ENCODE peak calls at places on chromosomes 13 and 19, in eight cellular contexts. R is thoracic aorta, Y is progenitor cell of endocrine pancreas, J is AG10803, L is H1, P is IMR-90, S is AG09319, V is astrocyte of the spinal cord. B is an unnamed sample.

GRCh38 chr13:68713394-68713793 is 1394.2 kb upstream of the ATXN8OS start:
- DNase-seq in J (no peak), V (no peak), R (no peak), S (no peak), L (no peak), Y (no peak), P (no peak), B (no peak)

GRCh38 chr13:50529154-50529882 is 314.2 kb downstream of the DLEU7 start:
- DNase-seq in V (peak; percentile 94), P (peak; percentile 89), R (peak; percentile 37), Y (no peak), S (peak; percentile 48), L (no peak), J (peak; percentile 84), B (no peak)

GRCh38 chr13:22061371-22061805 is 390.5 kb downstream of the FGF9 start:
- DNase-seq in S (no peak), Y (no peak), L (no peak), V (no peak), P (no peak), J (no peak), R (no peak), B (no peak)

GRCh38 chr19:16024266-16025107 is 51.8 kb upstream of the TPM4 start:
- DNase-seq in L (no peak), J (no peak), P (no peak), R (no peak), S (no peak), V (no peak), Y (no peak), B (no peak)

GRCh38 chr19:16038196-16038695 is 38.0 kb upstream of the TPM4 start:
- DNase-seq in V (no peak), S (no peak), R (no peak), P (no peak), L (no peak), J (no peak), Y (no peak), B (no peak)

GRCh38 chr19:44954649-44955499 is at the start of gene CLPTM1:
- DNase-seq in V (peak; percentile 99), R (peak; percentile 87), L (peak; percentile 93), J (peak; percentile 97), P (peak; percentile 97), Y (peak; percentile 92), S (peak; percentile 89), B (peak; percentile 96)

GRCh38 chr13:98483636-98484288 is 93.1 kb downstream of the STK24 start:
- DNase-seq in Y (no peak), L (no peak), P (peak; percentile 50), J (peak; percentile 25), S (no peak), R (no peak), V (no peak), B (no peak)

GRCh38 chr19:27746691-27747380 is 1466.1 kb downstream of the UQCRFS1 start:
- DNase-seq in V (no peak), L (peak; percentile 69), S (no peak), R (no peak), J (peak; percentile 13), P (peak; percentile 1), Y (no peak), B (no peak)

GRCh38 chr19:35479278-35479677 is 11.0 kb downstream of the KRTDAP start:
- DNase-seq in L (no peak), J (no peak), R (no peak), Y (no peak), V (no peak), P (no peak), S (no peak), B (no peak)

GRCh38 chr13:98524391-98524790 is 52.5 kb downstream of the STK24 start:
- DNase-seq in R (no peak), J (no peak), P (no peak), V (peak; percentile 60), L (no peak), S (no peak), Y (no peak), B (no peak)

GRCh38 chr13:73522937-73523336 is 464.1 kb downstream of the KLF5 start:
- DNase-seq in Y (no peak), V (no peak), J (no peak), L (no peak), R (no peak), S (no peak), P (no peak), B (no peak)

GRCh38 chr19:45645068-45645630 is 6.0 kb upstream of the EML2 start:
- DNase-seq in J (no peak), P (no peak), S (no peak), V (no peak), R (no peak), L (no peak), Y (no peak), B (no peak)

GRCh38 chr19:51702103-51702753 is 9.1 kb downstream of the SPACA6 start:
- DNase-seq in J (peak; percentile 74), L (peak; percentile 96), R (peak; percentile 60), P (peak; percentile 24), S (no peak), V (peak; percentile 55), Y (peak; percentile 69), B (no peak)

GRCh38 chr19:45163751-45164150 is 3.0 kb upstream of the NKPD1 start:
- DNase-seq in Y (no peak), P (no peak), V (no peak), J (no peak), L (no peak), S (no peak), R (no peak), B (no peak)

GRCh38 chr19:45591004-45591637 is 6.5 kb upstream of the OPA3 start:
- DNase-seq in L (peak; percentile 81), Y (peak; percentile 43), V (peak; percentile 19), J (no peak), R (no peak), S (no peak), P (peak; percentile 35), B (no peak)

DNA sequence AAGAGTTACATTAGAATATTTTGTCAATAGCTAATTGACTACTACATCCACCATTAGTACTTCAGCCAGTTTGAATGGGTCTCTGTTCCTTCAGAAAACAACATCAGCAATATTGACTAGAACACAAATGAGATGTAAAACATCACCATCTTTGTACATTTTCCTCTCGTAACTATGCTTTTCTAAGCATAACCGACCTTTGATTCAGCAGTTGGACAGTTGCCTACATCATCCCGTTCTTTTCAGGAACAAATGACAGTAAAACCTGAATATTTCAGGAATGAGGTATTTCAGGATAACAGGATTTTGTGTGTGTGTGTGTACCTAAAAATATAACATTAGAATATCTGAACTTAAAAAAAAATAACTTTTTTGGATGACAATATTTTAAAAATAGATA is 60.9 kb downstream of the STARD13 start:
- DNase-seq in S (no peak), V (peak; percentile 72), L (no peak), Y (no peak), R (no peak), P (peak; percentile 60), J (no peak), B (no peak)
- TF ChIP-seq CTCF in S (no peak), V (no peak), L (no peak), Y (no peak), R (no peak), P (no peak), J (no peak), B (no peak)

GRCh38 chr13:105165449-105166125 is 1369.9 kb downstream of the EFNB2 start:
- DNase-seq in L (no peak), P (no peak), V (no peak), J (no peak), R (no peak), S (no peak), Y (no peak), B (no peak)
- TF ChIP-seq CTCF in L (no peak), P (no peak), V (no peak), J (no peak), R (no peak), S (no peak), Y (no peak), B (no peak)

GRCh38 chr19:56836059-56836458 is 4.5 kb downstream of the PEG3 start:
- DNase-seq in P (no peak), S (no peak), J (no peak), L (no peak), V (no peak), R (no peak), Y (no peak), B (no peak)

GRCh38 chr19:56838680-56838929 is 1.9 kb downstream of the PEG3 start:
- DNase-seq in S (no peak), Y (no peak), V (no peak), R (no peak), J (no peak), L (no peak), P (no peak), B (no peak)

GRCh38 chr19:56837492-56837891 is 3.0 kb downstream of the PEG3 start:
- DNase-seq in S (no peak), V (peak; percentile 0), J (no peak), Y (no peak), P (no peak), L (no peak), R (peak; percentile 17), B (no peak)

GRCh38 chr19:56837892-56838679 is 2.4 kb downstream of the PEG3 start:
- DNase-seq in V (peak; percentile 4), J (no peak), S (no peak), R (peak; percentile 27), Y (no peak), P (no peak), L (no peak), B (no peak)

DNA sequence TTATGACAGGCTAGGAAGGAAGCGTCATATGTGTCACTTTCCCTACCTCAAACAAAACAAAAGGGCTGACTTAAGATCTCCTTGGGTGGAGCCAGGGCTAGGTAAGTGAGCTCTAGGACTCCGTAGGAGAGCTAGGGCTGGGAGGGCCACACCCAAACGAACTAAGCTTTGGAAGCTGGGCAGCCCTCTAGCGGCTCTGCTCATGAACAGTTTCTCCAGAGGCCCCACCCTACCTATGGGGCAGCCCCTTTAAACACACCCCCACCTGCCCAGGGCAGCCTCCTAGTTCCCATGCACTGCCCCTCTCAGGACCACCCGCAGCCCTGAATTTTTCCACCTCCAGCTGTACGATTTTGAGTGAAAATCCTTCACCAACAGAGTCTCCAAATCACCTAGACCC is 3.5 kb downstream of the PEG3 start:
- DNase-seq in P (no peak), V (no peak), R (no peak), S (no peak), Y (no peak), L (no peak), J (no peak), B (no peak)
- TF ChIP-seq CTCF in P (no peak), V (no peak), R (no peak), S (no peak), Y (no peak), L (no peak), J (no peak), B (no peak)

DNA sequence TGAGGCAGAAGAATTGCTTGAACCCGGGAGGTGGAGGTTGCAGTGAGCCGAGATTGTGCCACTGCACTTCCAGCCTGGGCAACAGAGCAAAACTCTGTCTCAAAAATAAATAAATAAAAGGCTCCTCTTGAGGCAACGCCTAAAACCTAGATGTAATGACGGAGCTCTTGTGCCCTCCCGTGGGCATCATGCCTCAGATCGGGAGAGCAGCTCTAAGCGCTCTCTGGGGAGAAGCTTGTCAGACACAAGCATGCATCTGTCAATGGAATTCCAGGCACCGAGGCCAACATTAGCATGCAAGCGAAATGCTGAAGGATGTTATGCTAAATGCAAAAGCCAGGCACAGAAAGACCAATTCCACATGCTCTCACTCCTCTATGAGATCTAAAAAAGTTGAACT is 45.6 kb upstream of the MRI1 start:
- DNase-seq in Y (no peak), P (peak; percentile 66), J (peak; percentile 89), R (no peak), L (no peak), V (peak; percentile 66), S (peak; percentile 70), B (no peak)
- TF ChIP-seq CTCF in Y (peak; percentile 27), P (peak; percentile 50), J (peak; percentile 56), R (peak; percentile 39), L (peak; percentile 42), V (peak; percentile 44), S (peak; percentile 69), B (peak; percentile 45)

B was measured in HFFc6.